ENCODE peak calls at places on chromosomes 13 and 19, in five cellular contexts. A, C, N, K and S are unnamed samples. For H3K4me1, the result is how much of the 10 kb centered on the place peaks cover.

GRCh38 chr13:64992314-64992713 is 2237.8 kb downstream of the PCDH9 start:
- DNase-seq in A (no peak), C (no peak), N (no peak), K (no peak), S (no peak)

GRCh38 chr19:24062222-24062621 is 24.8 kb upstream of the ZNF254 start:
- DNase-seq in A (no peak), C (no peak), N (no peak), K (no peak), S (no peak)

GRCh38 chr13:97976551-97977375 is 23.3 kb downstream of the IPO5 start:
- DNase-seq in A (no peak), C (no peak), N (peak), K (peak), S (peak)

GRCh38 chr13:97743946-97744345 is 209.5 kb upstream of the IPO5 start:
- DNase-seq in A (no peak), C (no peak), N (no peak), K (no peak), S (no peak)

GRCh38 chr19:41997121-41997850 is 3.3 kb upstream of the ATP1A3 start:
- DNase-seq in A (peak), C (peak), N (peak), K (no peak), S (no peak)

GRCh38 chr19:8208119-8208709 is 956 bp upstream of the CERS4 start:
- DNase-seq in A (no peak), C (peak), N (no peak), K (no peak), S (no peak)

GRCh38 chr19:8028951-8029491 is 23.5 kb upstream of the CCL25 start:
- DNase-seq in A (no peak), C (no peak), N (no peak), K (no peak), S (no peak)

GRCh38 chr19:23392706-23393105 is 2.6 kb downstream of the ZNF91 start:
- DNase-seq in A (no peak), C (no peak), N (no peak), K (no peak), S (no peak)

GRCh38 chr13:110503037-110503901 is 58.3 kb downstream of the RAB20 start:
- DNase-seq in A (no peak), C (no peak), N (no peak), K (no peak), S (peak)

GRCh38 chr13:52862358-52863206 is 14.1 kb upstream of the PCDH8 start:
- DNase-seq in A (no peak), C (peak), N (peak), K (no peak), S (no peak)

GRCh38 chr19:44883962-44884361 is 7.1 kb upstream of the TOMM40 start:
- DNase-seq in A (no peak), C (no peak), N (no peak), K (no peak), S (peak)

GRCh38 chr13:75836441-75836840 is 200.3 kb downstream of the LMO7 start:
- DNase-seq in A (no peak), C (peak), N (peak), K (no peak), S (no peak)

GRCh38 chr13:91169641-91170040 is 177.8 kb upstream of the MIR17HG start:
- DNase-seq in A (no peak), C (no peak), N (no peak), K (no peak), S (no peak)

GRCh38 chr19:16258440-16258903 is 60.8 kb downstream of the AP1M1 start:
- DNase-seq in A (no peak), C (peak), N (peak), K (peak), S (no peak)

GRCh38 chr19:2286402-2287140 is 4.6 kb upstream of the PEAK3 start:
- DNase-seq in A (no peak), C (no peak), N (no peak), K (no peak), S (no peak)

GRCh38 chr13:109744512-109745051 is 41.8 kb downstream of the IRS2 start:
- DNase-seq in A (no peak), C (peak), N (peak), K (no peak), S (peak)

GRCh38 chr13:36795463-36795862 is 23.6 kb upstream of the RFXAP start:
- DNase-seq in A (no peak), C (no peak), N (no peak), K (no peak), S (no peak)

DNA sequence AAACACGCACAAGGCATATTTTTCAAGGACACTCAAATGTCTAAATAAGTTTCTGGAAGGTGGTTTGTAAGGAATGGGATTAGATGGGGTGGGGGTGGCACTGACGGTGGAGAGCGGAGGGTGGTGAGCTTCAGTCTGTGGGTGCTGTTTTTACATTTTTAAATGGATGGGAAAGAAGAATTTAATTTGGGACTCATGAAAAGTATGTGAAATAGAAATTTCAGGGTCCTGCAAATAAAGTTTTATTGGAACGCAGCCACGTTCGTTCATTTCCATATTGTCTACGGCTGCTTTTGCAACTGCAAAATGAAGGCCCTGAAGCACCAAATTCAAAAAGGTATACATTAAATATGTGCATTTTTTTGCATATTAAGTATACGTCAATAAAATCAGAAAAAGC is 9.9 kb downstream of the KANK2 start:
- DNase-seq in A (no peak), C (no peak), N (no peak), K (no peak), S (no peak)
- H3K4me1 ChIP-seq in A (under half), C (under half), N (under half), K (half or more), S (under half)

DNA sequence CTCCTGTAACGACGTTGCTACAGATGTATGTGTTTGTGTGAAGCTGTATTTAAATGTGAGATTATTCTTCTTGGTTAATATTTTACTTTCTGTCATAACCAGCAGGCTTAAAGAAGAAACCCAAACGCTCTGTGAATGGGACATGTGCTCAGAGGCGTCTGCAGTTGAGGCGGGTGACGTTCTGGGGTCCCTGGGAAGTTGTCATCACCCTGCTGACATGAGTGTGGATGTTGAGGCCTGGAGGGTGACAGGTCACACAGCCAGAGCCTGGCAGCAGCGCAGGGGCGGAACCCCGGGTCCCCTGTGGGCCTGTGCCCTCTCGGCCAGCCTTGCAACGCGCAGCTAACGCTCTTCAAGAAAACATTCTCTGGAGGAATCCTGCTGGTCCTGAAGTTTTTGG is 16.6 kb downstream of the RASA3 start:
- DNase-seq in A (no peak), C (no peak), N (peak), K (peak), S (no peak)
- H3K4me1 ChIP-seq in A (half or more), C (under half), N (under half), K (half or more), S (under half)

GRCh38 chr13:23381877-23382276 is 51.6 kb downstream of the SACS start:
- DNase-seq in A (no peak), C (peak), N (no peak), K (no peak), S (no peak)

GRCh38 chr13:23377603-23378002 is 55.9 kb downstream of the SACS start:
- DNase-seq in A (no peak), C (no peak), N (no peak), K (no peak), S (no peak)

GRCh38 chr13:23378009-23378632 is 55.4 kb downstream of the SACS start:
- DNase-seq in A (no peak), C (no peak), N (peak), K (no peak), S (peak)

GRCh38 chr13:23383151-23383550 is 50.4 kb downstream of the SACS start:
- DNase-seq in A (no peak), C (no peak), N (no peak), K (no peak), S (no peak)

DNA sequence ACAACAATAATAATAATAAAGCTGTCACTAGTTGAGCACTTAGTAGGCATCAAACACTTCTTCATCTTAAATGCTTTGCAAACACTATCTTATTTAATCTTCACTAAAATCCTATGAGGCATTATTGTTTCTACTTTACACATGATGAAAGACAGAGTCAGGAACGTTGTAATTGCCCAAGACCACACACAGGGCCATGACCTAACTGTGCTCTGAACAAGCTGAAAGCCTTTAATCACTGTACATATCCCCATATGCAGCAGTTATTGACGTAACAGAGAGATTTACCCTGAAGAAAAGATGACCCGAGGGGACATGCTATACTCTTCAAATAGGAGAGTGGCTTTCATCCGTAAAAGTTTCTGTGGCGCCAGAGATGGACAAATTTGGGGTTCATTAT is 53.0 kb downstream of the SACS start:
- DNase-seq in A (no peak), C (no peak), N (no peak), K (no peak), S (peak)
- H3K4me1 ChIP-seq in A (under half), C (under half), N (under half), K (half or more), S (half or more)

GRCh38 chr19:34260771-34261173 is 6.4 kb downstream of the GARRE1 start:
- DNase-seq in A (no peak), C (no peak), N (no peak), K (no peak), S (peak)

GRCh38 chr19:34261335-34262109 is 7.2 kb downstream of the GARRE1 start:
- DNase-seq in A (no peak), C (no peak), N (no peak), K (no peak), S (no peak)

GRCh38 chr19:34256835-34257558 is 2.6 kb downstream of the GARRE1 start:
- DNase-seq in A (no peak), C (no peak), N (no peak), K (no peak), S (no peak)

GRCh38 chr19:34257559-34257924 is 3.2 kb downstream of the GARRE1 start:
- DNase-seq in A (no peak), C (no peak), N (no peak), K (no peak), S (no peak)

GRCh38 chr19:34259367-34259865 is 5.1 kb downstream of the GARRE1 start:
- DNase-seq in A (no peak), C (no peak), N (no peak), K (no peak), S (no peak)
- H3K4me1 ChIP-seq in A (under half), C (under half), N (under half), K (under half), S (half or more)

GRCh38 chr13:35478384-35479222 is 2.1 kb upstream of the MAB21L1 start:
- DNase-seq in A (no peak), C (no peak), N (no peak), K (peak), S (no peak)
- H3K4me1 ChIP-seq in A (under half), C (under half), N (under half), K (under half), S (under half)

DNA sequence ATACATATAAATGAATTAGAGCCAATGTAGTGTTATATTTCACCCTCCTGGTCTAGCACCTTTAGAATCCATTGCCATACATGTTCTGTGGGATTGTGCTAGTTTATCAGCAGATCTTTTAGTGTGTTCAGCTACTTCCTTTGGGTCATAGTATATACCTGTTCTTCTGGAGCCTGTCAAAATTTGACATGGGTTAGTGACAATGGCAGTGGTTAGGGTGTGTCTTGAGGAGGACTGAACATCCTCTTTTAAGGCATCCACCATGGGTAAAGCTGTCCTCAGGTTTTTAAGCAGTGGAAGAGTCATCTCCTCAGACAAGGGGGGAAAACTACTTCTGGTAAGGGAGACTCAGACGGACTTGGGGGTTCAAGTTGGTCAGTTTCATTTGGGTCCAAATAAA is 29.4 kb downstream of the DNAJC3 start:
- DNase-seq in A (no peak), C (no peak), N (no peak), K (no peak), S (no peak)
- H3K4me1 ChIP-seq in A (under half), C (under half), N (under half), K (half or more), S (under half)

GRCh38 chr19:46635920-46636761 is at the start of gene GNG8:
- DNase-seq in A (no peak), C (no peak), N (no peak), K (peak), S (no peak)
- H3K4me1 ChIP-seq in A (under half), C (under half), N (under half), K (half or more), S (under half)